ENCODE peak calls at places on chromosomes 12 and 14, in seven cellular contexts. One of them, this sample, is unnamed.

GRCh38 chr14:100065161-100065871 is at the start of gene EVL:
- DNase-seq in psoas muscle: no peak
- DNase-seq in neuronal stem cell: no peak
- DNase-seq in SJCRH30: no peak
- DNase-seq in endothelial cell of umbilical vein: peak
- DNase-seq in cardiac muscle cell: peak
- DNase-seq in Peyer's patch: peak
- DNase-seq in this sample: peak

GRCh38 chr12:97308576-97309198 is 153.9 kb upstream of the RMST start:
- DNase-seq in neuronal stem cell: peak
- DNase-seq in Peyer's patch: no peak
- DNase-seq in cardiac muscle cell: peak
- DNase-seq in endothelial cell of umbilical vein: peak
- DNase-seq in psoas muscle: no peak
- DNase-seq in SJCRH30: peak
- DNase-seq in this sample: no peak

GRCh38 chr12:107590369-107591094 is 95.1 kb upstream of the PWP1 start:
- DNase-seq in neuronal stem cell: no peak
- DNase-seq in endothelial cell of umbilical vein: no peak
- DNase-seq in Peyer's patch: no peak
- DNase-seq in cardiac muscle cell: no peak
- DNase-seq in SJCRH30: no peak
- DNase-seq in psoas muscle: no peak
- DNase-seq in this sample: no peak

GRCh38 chr12:3614806-3615466 is 123.9 kb downstream of the PRMT8 start:
- DNase-seq in SJCRH30: no peak
- DNase-seq in neuronal stem cell: peak
- DNase-seq in cardiac muscle cell: no peak
- DNase-seq in psoas muscle: no peak
- DNase-seq in Peyer's patch: no peak
- DNase-seq in endothelial cell of umbilical vein: no peak
- DNase-seq in this sample: no peak

GRCh38 chr14:35347323-35348043 is 55.3 kb downstream of the PSMA6 start:
- DNase-seq in SJCRH30: no peak
- DNase-seq in cardiac muscle cell: no peak
- DNase-seq in neuronal stem cell: no peak
- DNase-seq in psoas muscle: no peak
- DNase-seq in Peyer's patch: no peak
- DNase-seq in endothelial cell of umbilical vein: no peak
- DNase-seq in this sample: peak

GRCh38 chr12:12387521-12387920 is 30.6 kb downstream of the BORCS5 start:
- DNase-seq in psoas muscle: no peak
- DNase-seq in SJCRH30: no peak
- DNase-seq in cardiac muscle cell: no peak
- DNase-seq in endothelial cell of umbilical vein: peak
- DNase-seq in neuronal stem cell: no peak
- DNase-seq in Peyer's patch: no peak
- DNase-seq in this sample: no peak

GRCh38 chr12:111367661-111368221 is 1.2 kb downstream of the PHETA1 start:
- DNase-seq in neuronal stem cell: no peak
- DNase-seq in psoas muscle: no peak
- DNase-seq in cardiac muscle cell: no peak
- DNase-seq in SJCRH30: no peak
- DNase-seq in endothelial cell of umbilical vein: peak
- DNase-seq in Peyer's patch: no peak
- DNase-seq in this sample: no peak

GRCh38 chr12:45299132-45299692 is 83.3 kb downstream of the ANO6 start:
- DNase-seq in psoas muscle: no peak
- DNase-seq in cardiac muscle cell: no peak
- DNase-seq in endothelial cell of umbilical vein: peak
- DNase-seq in neuronal stem cell: no peak
- DNase-seq in SJCRH30: no peak
- DNase-seq in Peyer's patch: no peak
- DNase-seq in this sample: no peak

GRCh38 chr12:6507102-6507998 is 13.4 kb downstream of the NCAPD2 start:
- DNase-seq in neuronal stem cell: no peak
- DNase-seq in psoas muscle: no peak
- DNase-seq in endothelial cell of umbilical vein: peak
- DNase-seq in Peyer's patch: no peak
- DNase-seq in cardiac muscle cell: peak
- DNase-seq in SJCRH30: no peak
- DNase-seq in this sample: no peak

GRCh38 chr12:32595251-32595650 is 83.8 kb upstream of the DNM1L start:
- DNase-seq in neuronal stem cell: no peak
- DNase-seq in Peyer's patch: no peak
- DNase-seq in psoas muscle: no peak
- DNase-seq in cardiac muscle cell: no peak
- DNase-seq in SJCRH30: peak
- DNase-seq in endothelial cell of umbilical vein: no peak
- DNase-seq in this sample: no peak

GRCh38 chr14:80850197-80850814 is 91.2 kb downstream of the CEP128 start:
- DNase-seq in Peyer's patch: no peak
- DNase-seq in cardiac muscle cell: peak
- DNase-seq in endothelial cell of umbilical vein: peak
- DNase-seq in SJCRH30: peak
- DNase-seq in neuronal stem cell: peak
- DNase-seq in psoas muscle: no peak
- DNase-seq in this sample: no peak

GRCh38 chr12:91704446-91704845 is 441.2 kb downstream of the BTG1 start:
- DNase-seq in psoas muscle: no peak
- DNase-seq in SJCRH30: no peak
- DNase-seq in endothelial cell of umbilical vein: peak
- DNase-seq in cardiac muscle cell: no peak
- DNase-seq in Peyer's patch: no peak
- DNase-seq in neuronal stem cell: no peak
- DNase-seq in this sample: no peak

GRCh38 chr12:119181944-119182343 is 3.2 kb downstream of the HSPB8 start:
- DNase-seq in psoas muscle: no peak
- DNase-seq in neuronal stem cell: no peak
- DNase-seq in endothelial cell of umbilical vein: no peak
- DNase-seq in SJCRH30: no peak
- DNase-seq in Peyer's patch: no peak
- DNase-seq in cardiac muscle cell: no peak
- DNase-seq in this sample: no peak
- H3K4me3 ChIP-seq in psoas muscle: peak
- H3K4me3 ChIP-seq in neuronal stem cell: no peak
- H3K4me3 ChIP-seq in endothelial cell of umbilical vein: no peak
- H3K4me3 ChIP-seq in SJCRH30: no peak
- H3K4me3 ChIP-seq in Peyer's patch: no peak
- H3K4me3 ChIP-seq in cardiac muscle cell: peak
- H3K4me3 ChIP-seq in this sample: peak

DNA sequence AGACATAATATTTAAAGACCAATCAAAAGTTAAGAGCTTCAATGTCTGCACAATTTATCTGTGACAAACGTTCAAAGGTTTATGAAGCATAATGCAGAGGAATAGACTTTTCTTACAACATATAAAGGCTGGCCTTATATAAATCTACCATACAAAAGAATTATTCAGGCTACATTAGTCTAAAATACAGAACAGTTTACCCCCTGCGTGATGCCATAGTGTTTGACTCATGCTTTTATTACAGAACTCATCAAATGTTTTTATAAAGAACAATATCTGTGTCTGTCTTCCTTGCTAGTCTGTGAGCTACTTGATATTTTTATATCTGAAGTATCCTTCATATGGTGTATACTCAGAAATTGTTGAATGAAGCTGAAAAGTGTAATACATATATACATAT is 1084.5 kb upstream of the FLRT2 start:
- DNase-seq in cardiac muscle cell: no peak
- DNase-seq in SJCRH30: no peak
- DNase-seq in psoas muscle: no peak
- DNase-seq in endothelial cell of umbilical vein: no peak
- DNase-seq in neuronal stem cell: no peak
- DNase-seq in Peyer's patch: no peak
- DNase-seq in this sample: no peak
- H3K27ac ChIP-seq in cardiac muscle cell: no peak
- H3K27ac ChIP-seq in SJCRH30: no peak
- H3K27ac ChIP-seq in psoas muscle: no peak
- H3K27ac ChIP-seq in endothelial cell of umbilical vein: no peak
- H3K27ac ChIP-seq in neuronal stem cell: no peak
- H3K27ac ChIP-seq in Peyer's patch: no peak
- H3K27ac ChIP-seq in this sample: no peak

DNA sequence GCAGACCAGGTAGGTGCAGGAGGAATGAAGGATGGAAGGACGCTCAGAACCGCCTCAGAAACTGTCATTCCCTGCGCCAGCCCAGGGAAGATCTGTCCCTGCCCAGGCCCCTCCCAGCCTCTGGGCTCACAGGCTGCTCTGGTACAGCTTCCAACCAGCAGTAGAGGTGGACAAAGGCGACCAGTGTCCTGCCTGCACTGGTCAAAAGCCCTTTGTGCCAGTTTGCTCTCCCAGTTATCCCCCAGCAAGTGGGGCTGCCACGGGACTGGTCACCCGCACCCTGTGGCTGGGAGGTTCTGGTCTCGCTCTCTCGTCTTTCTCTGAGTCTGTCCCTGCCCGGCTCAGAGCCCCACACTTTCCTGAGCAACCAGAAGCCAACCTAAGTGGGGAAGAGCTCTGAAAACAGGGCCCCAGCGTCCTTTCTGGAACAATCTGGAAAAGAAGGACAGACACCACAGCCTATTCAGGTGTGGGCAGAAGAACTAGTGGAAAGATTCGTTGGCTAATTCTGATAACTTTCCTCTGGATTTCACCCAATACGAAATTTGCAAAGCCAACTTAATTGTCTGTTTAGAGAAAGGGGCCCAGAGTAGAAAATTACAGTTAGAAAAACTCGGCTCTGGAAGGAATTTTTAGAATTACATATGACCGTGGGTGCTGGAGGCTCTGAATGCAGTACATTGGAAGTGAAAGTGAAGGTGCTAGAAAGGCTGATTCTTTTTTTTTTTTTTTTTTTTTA is 21.7 kb downstream of the SNRNP35 start:
- DNase-seq in psoas muscle: peak
- DNase-seq in cardiac muscle cell: no peak
- DNase-seq in Peyer's patch: no peak
- DNase-seq in SJCRH30: no peak
- DNase-seq in neuronal stem cell: no peak
- DNase-seq in endothelial cell of umbilical vein: peak
- DNase-seq in this sample: no peak
- H3K4me3 ChIP-seq in psoas muscle: peak
- H3K4me3 ChIP-seq in cardiac muscle cell: no peak
- H3K4me3 ChIP-seq in Peyer's patch: no peak
- H3K4me3 ChIP-seq in SJCRH30: no peak
- H3K4me3 ChIP-seq in neuronal stem cell: no peak
- H3K4me3 ChIP-seq in endothelial cell of umbilical vein: no peak
- H3K4me3 ChIP-seq in this sample: no peak

DNA sequence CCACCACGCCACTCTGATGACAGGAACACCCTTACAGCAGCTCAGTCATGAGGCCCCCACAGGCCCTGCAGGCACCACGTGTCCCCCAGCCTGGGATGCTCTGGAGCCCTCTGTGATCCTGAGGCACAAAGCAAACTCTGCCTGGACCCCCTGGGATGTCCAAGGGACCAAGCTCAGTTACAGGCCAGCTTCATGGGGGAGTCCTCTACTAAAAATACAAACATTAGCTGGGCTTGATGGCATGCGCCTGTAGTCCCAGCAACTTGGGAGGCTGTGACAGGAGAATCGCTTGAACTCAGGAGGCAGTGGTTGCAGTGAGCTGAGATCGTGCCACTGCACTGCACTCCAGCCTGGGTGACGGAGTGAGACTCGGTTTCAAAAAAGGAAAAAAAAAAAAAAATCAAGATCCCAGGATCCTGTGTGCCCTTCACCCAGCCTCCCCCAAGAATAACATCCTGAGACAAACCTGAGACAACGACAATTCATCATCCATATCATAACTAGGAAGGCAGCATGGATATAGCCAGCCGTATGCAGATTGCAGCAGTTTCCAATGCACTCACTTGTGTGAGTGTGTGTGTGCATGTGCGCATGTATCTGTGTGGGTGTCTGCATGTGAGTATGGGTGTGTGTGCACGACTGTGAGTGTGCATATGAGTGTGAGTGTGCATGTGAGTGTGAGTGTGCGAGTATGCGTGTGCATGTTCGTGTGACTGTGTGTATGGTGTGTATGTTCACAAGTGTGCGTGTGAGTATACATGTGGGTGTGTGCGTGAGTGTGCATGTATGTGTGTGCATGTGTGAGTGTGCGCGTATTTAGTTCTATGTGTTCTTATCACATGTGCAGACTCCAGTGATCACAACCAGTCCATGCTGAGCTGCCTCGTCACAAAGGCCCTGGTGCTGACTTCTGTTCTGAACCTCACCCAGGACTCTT is 52.1 kb downstream of the NCOR2 start:
- DNase-seq in Peyer's patch: no peak
- DNase-seq in psoas muscle: no peak
- DNase-seq in endothelial cell of umbilical vein: no peak
- DNase-seq in cardiac muscle cell: no peak
- DNase-seq in neuronal stem cell: no peak
- DNase-seq in SJCRH30: no peak
- DNase-seq in this sample: no peak
- H3K27ac ChIP-seq in Peyer's patch: no peak
- H3K27ac ChIP-seq in psoas muscle: peak
- H3K27ac ChIP-seq in endothelial cell of umbilical vein: no peak
- H3K27ac ChIP-seq in cardiac muscle cell: peak
- H3K27ac ChIP-seq in neuronal stem cell: no peak
- H3K27ac ChIP-seq in SJCRH30: no peak
- H3K27ac ChIP-seq in this sample: peak

GRCh38 chr14:105738638-105739037 is 212.3 kb downstream of the TMEM121 start:
- DNase-seq in endothelial cell of umbilical vein: no peak
- DNase-seq in neuronal stem cell: no peak
- DNase-seq in cardiac muscle cell: no peak
- DNase-seq in Peyer's patch: no peak
- DNase-seq in SJCRH30: no peak
- DNase-seq in psoas muscle: no peak
- DNase-seq in this sample: no peak

GRCh38 chr14:105739331-105740102 is 213.1 kb downstream of the TMEM121 start:
- DNase-seq in neuronal stem cell: no peak
- DNase-seq in endothelial cell of umbilical vein: no peak
- DNase-seq in Peyer's patch: no peak
- DNase-seq in SJCRH30: no peak
- DNase-seq in cardiac muscle cell: no peak
- DNase-seq in psoas muscle: no peak
- DNase-seq in this sample: no peak

GRCh38 chr14:105745433-105746123 is 219.2 kb downstream of the TMEM121 start:
- DNase-seq in psoas muscle: no peak
- DNase-seq in cardiac muscle cell: no peak
- DNase-seq in neuronal stem cell: no peak
- DNase-seq in endothelial cell of umbilical vein: no peak
- DNase-seq in SJCRH30: no peak
- DNase-seq in Peyer's patch: no peak
- DNase-seq in this sample: no peak

GRCh38 chr14:105746124-105746514 is 219.7 kb downstream of the TMEM121 start:
- DNase-seq in SJCRH30: no peak
- DNase-seq in neuronal stem cell: no peak
- DNase-seq in psoas muscle: no peak
- DNase-seq in cardiac muscle cell: no peak
- DNase-seq in endothelial cell of umbilical vein: no peak
- DNase-seq in Peyer's patch: no peak
- DNase-seq in this sample: no peak

DNA sequence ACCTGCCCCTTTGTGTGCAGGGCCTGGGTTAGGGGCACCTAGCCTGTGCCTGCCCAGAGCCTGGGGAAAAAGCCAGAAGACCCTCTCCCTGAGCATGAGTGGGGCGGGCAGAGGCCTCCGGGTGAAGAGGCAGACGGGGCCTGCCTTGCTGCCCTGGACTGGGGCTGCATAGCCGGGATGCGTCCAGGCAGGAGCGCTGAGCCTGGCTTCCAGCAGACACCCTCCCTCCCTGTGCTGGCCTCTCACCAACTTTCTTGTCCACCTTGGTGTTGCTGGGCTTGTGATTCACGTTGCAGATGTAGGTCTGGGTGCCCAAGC is 216.1 kb downstream of the TMEM121 start:
- DNase-seq in cardiac muscle cell: no peak
- DNase-seq in psoas muscle: no peak
- DNase-seq in SJCRH30: no peak
- DNase-seq in endothelial cell of umbilical vein: no peak
- DNase-seq in Peyer's patch: no peak
- DNase-seq in neuronal stem cell: no peak
- DNase-seq in this sample: no peak
- H3K4me3 ChIP-seq in cardiac muscle cell: no peak
- H3K4me3 ChIP-seq in psoas muscle: no peak
- H3K4me3 ChIP-seq in SJCRH30: no peak
- H3K4me3 ChIP-seq in endothelial cell of umbilical vein: no peak
- H3K4me3 ChIP-seq in Peyer's patch: no peak
- H3K4me3 ChIP-seq in neuronal stem cell: no peak
- H3K4me3 ChIP-seq in this sample: no peak

This sample was measured in upper lobe of left lung.